ENCODE peak calls at places on chromosome 14, in six cellular contexts. A is AG04450, G is astrocyte of the cerebellum, S is choroid plexus epithelial cell, Q is lower lobe of right lung, D is suprapubic skin. X is an unnamed sample.

GRCh38 chr14:23984891-23985607 is 3.7 kb upstream of the DHRS4L2 start:
- DNase-seq in S (peak), D (no peak), A (peak), G (no peak), Q (no peak), X (peak)

GRCh38 chr14:98408713-98409112 is 863.3 kb downstream of the BCL11B start:
- DNase-seq in G (no peak), Q (no peak), A (no peak), S (no peak), D (no peak), X (no peak)

GRCh38 chr14:90091393-90091792 is 29.6 kb downstream of the KCNK13 start:
- DNase-seq in A (no peak), G (peak), D (no peak), S (peak), Q (no peak), X (peak)

GRCh38 chr14:60214003-60214402 is 35.0 kb upstream of the PPM1A start:
- DNase-seq in G (no peak), S (no peak), A (no peak), Q (no peak), D (no peak), X (no peak)

GRCh38 chr14:99573000-99573330 is 31.0 kb downstream of the CCDC85C start:
- DNase-seq in D (no peak), G (no peak), Q (no peak), A (no peak), S (no peak), X (no peak)

GRCh38 chr14:100305446-100306255 is 593 bp downstream of the SLC25A29 start:
- DNase-seq in Q (peak), G (no peak), D (no peak), A (no peak), S (no peak), X (no peak)

GRCh38 chr14:38202444-38203191 is 5.1 kb upstream of the SSTR1 start:
- DNase-seq in S (no peak), D (no peak), G (no peak), Q (no peak), A (no peak), X (no peak)

GRCh38 chr14:72970058-72970630 is 43.9 kb downstream of the DCAF4 start:
- DNase-seq in G (no peak), A (no peak), D (no peak), Q (no peak), S (no peak), X (no peak)

GRCh38 chr14:69620981-69621380 is 9.6 kb downstream of the SUSD6 start:
- DNase-seq in D (no peak), Q (no peak), A (no peak), G (no peak), S (no peak), X (no peak)

GRCh38 chr14:74571901-74572828 is 39.9 kb downstream of the LTBP2 start:
- DNase-seq in S (peak), A (peak), D (no peak), Q (no peak), G (peak), X (peak)

GRCh38 chr14:37637341-37637740 is 41.9 kb downstream of the TTC6 start:
- DNase-seq in A (no peak), G (no peak), Q (no peak), D (no peak), S (no peak), X (no peak)

GRCh38 chr14:89674906-89675305 is 257.9 kb upstream of the FOXN3 start:
- DNase-seq in S (no peak), A (no peak), Q (no peak), G (no peak), D (no peak), X (no peak)

GRCh38 chr14:77032483-77032853 is 4.0 kb upstream of the IRF2BPL start:
- DNase-seq in S (no peak), G (no peak), A (no peak), D (no peak), Q (no peak), X (no peak)

GRCh38 chr14:24089890-24090289 is 4.2 kb upstream of the PCK2 start:
- DNase-seq in Q (no peak), S (no peak), D (no peak), G (no peak), A (no peak), X (no peak)

GRCh38 chr14:81555051-81555450 is 21.4 kb upstream of the SEL1L start:
- DNase-seq in G (no peak), A (no peak), Q (no peak), S (no peak), D (no peak), X (no peak)

DNA sequence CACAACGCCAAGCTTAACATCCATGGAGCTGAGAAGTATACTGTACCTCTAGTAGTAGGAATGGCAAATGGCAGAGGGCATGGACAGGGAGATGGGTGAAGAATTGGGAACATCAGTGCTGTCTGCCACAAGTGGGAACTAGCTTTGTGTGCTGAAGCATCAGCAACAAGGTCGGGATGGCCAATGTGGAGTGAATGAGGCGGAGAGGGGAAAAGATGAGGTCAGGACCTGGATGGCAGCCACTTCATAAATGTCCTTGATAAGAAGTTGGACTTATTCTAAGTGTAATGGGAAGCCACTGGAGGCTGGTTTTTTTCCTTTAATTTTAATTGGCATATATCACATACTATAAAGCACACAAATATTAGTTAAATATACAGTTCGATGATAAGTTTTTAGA is 21.9 kb upstream of the CLMN start:
- DNase-seq in G (no peak), A (no peak), Q (no peak), D (no peak), S (no peak), X (no peak)
- TF ChIP-seq CTCF in G (no peak), A (no peak), Q (no peak), D (no peak), S (no peak), X (no peak)

GRCh38 chr14:104843442-104844305 is 21.4 kb upstream of the CEP170B start:
- DNase-seq in A (no peak), Q (no peak), D (peak), S (peak), G (no peak), X (no peak)
- H3K4me3 ChIP-seq in A (no peak), Q (peak), D (peak), S (peak), G (no peak), X (peak)

DNA sequence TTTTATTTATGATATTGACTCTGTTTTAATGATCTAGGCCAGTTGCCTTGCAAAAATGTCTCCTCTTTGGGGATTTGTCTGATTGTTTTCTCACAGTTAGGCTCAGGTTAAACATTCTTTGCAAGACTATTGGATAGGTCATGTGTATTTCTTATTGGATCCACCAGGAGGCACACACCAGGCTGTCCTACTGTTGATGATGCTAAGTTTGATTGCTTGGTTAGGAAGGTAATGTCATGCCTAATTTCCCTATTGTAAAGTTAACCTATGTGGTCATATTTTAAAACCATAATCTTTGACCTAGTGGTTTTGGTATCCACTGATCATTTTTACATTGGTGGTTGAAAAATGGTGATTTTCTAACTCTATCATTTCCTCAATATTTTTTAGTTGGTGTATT is 137.1 kb downstream of the BRMS1L start:
- DNase-seq in G (no peak), A (no peak), Q (no peak), S (peak), D (no peak), X (no peak)
- TF ChIP-seq CTCF in G (peak), A (no peak), Q (peak), S (peak), D (no peak), X (no peak)

DNA sequence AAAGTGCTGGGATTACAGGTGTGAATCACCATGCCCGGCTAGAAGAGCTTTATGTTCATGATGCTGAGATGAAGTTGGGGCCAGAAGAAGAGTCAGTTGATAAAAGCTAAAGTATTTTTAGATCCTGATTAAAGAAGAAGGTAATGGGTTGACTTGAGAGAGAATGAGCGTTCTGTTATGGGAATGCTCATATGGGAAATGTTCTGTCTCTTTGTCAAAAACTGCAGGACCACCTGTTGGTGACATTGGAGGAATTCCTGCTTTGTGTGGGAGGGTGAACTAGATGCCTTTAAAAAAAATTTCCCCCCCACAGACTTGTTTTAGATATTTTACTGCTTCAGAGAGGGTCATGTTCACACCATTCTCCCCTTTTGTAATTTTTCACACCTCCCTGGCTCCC is 6.7 kb downstream of the WDR20 start:
- DNase-seq in S (no peak), D (no peak), Q (no peak), G (no peak), A (no peak), X (no peak)
- H3K4me3 ChIP-seq in S (no peak), D (no peak), Q (no peak), G (no peak), A (no peak), X (no peak)

GRCh38 chr14:95993768-95994592 is 45.2 kb upstream of the C14orf132 start:
- DNase-seq in Q (no peak), G (peak), A (peak), D (no peak), S (peak), X (peak)

GRCh38 chr14:95994593-95994928 is 44.6 kb upstream of the C14orf132 start:
- DNase-seq in Q (no peak), D (no peak), A (no peak), S (no peak), G (no peak), X (no peak)

GRCh38 chr14:96002511-96002884 is 36.7 kb upstream of the C14orf132 start:
- DNase-seq in S (no peak), D (no peak), Q (no peak), G (no peak), A (no peak), X (no peak)

GRCh38 chr14:96001866-96002510 is 37.2 kb upstream of the C14orf132 start:
- DNase-seq in D (no peak), A (no peak), G (no peak), S (peak), Q (no peak), X (no peak)

DNA sequence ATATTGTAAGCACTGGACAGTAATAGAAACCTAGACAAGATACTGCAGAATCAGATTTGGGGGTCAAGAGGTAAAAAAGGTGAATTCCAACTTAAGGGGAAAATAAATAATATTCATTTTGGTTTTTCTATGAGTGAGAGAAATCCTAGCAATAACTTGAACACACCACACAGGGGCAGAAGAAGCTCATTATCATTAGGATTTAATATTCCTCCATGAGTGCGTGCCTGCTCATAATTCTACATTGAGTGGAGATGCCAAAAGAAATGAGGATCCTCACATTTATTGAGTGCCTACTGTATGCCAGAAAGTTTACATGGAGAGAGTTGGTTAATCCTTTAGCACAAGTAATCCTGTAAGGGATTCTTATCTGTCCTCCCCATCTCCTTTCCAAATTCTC is 40.5 kb upstream of the C14orf132 start:
- DNase-seq in S (peak), A (peak), Q (no peak), G (peak), D (no peak), X (peak)
- TF ChIP-seq CTCF in S (peak), A (peak), Q (peak), G (peak), D (peak), X (peak)

GRCh38 chr14:22417914-22418313 is 171.1 kb downstream of the DAD1 start:
- DNase-seq in G (no peak), A (no peak), D (no peak), Q (no peak), S (no peak), X (no peak)

GRCh38 chr14:22422238-22422637 is 166.8 kb downstream of the DAD1 start:
- DNase-seq in D (no peak), Q (no peak), A (no peak), G (no peak), S (no peak), X (no peak)

GRCh38 chr14:22418631-22419030 is 170.4 kb downstream of the DAD1 start:
- DNase-seq in Q (no peak), D (no peak), G (no peak), S (no peak), A (no peak), X (no peak)

GRCh38 chr14:22419620-22420019 is 169.4 kb downstream of the DAD1 start:
- DNase-seq in D (no peak), S (no peak), Q (no peak), A (no peak), G (no peak), X (no peak)

GRCh38 chr14:22420598-22421186 is 168.3 kb downstream of the DAD1 start:
- DNase-seq in A (no peak), D (no peak), S (peak), Q (no peak), G (no peak), X (no peak)
- H3K4me3 ChIP-seq in A (no peak), D (no peak), S (no peak), Q (no peak), G (no peak), X (no peak)

DNA sequence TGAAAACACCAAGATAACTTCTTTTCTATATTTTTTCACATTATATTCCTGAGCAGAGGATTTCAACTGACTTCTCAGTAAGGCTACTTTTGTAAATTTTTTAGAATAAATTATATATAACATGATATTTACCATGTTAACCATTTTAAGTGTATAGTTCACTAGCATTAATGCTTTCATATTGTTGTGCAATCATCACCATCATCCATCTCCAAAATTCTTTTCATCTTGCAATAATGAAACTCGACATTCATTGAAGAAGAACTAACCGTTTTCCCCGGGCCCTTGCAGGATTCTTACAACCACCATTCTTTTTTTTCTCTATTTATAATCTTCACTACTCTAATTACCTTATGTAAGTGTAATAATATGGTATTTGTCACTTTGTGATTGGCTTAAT is 1036.1 kb downstream of the LRFN5 start:
- DNase-seq in D (no peak), A (no peak), S (no peak), Q (no peak), G (no peak), X (no peak)
- TF ChIP-seq CTCF in D (no peak), A (no peak), S (no peak), Q (no peak), G (no peak), X (no peak)

DNA sequence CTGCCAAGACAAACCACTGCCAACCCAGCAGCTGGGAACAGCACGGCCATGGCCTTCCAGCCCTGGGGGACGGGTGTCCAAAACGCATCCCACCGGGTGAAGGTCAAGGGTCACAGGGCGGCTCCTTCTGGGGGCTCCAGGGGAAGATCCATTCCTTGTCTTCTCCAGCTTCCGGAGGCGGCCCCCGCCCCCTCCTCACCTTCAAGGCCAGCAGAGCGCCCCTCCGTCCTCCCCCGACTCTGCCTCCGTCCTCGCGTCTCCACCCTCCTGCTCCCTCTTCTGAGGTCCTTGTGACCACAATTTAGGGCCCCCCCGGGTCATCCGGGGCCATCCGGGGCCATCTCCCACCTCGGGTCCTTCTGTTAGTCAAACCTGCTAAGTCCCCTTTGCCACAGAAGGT is 3.9 kb upstream of the NUDT14 start:
- DNase-seq in G (no peak), A (no peak), S (no peak), D (no peak), Q (no peak), X (no peak)
- H3K4me3 ChIP-seq in G (no peak), A (no peak), S (no peak), D (no peak), Q (no peak), X (no peak)